ENCODE peak calls at places on chromosomes 12 and 14, in six cellular contexts. Q is GM12878, K is HepG2, A is K562, H is SK-N-SH, L is HCT116. M is an unnamed sample.

GRCh38 chr12:99767809-99768208 is 120.3 kb downstream of the GARIN6 start:
- DNase-seq in Q (no peak), K (no peak), A (peak), H (no peak), L (peak), M (no peak)

GRCh38 chr12:47556631-47557030 is 149.2 kb downstream of the RPAP3 start:
- DNase-seq in Q (no peak), K (no peak), A (no peak), H (no peak), L (no peak), M (no peak)

GRCh38 chr14:53391156-53391555 is 238.0 kb upstream of the DDHD1 start:
- DNase-seq in Q (no peak), K (peak), A (no peak), H (no peak), L (peak), M (no peak)

GRCh38 chr12:15603461-15604085 is 185.6 kb downstream of the EPS8 start:
- DNase-seq in Q (no peak), K (peak), A (no peak), H (no peak), L (no peak), M (no peak)

GRCh38 chr12:70692681-70693288 is 55.6 kb upstream of the PTPRB start:
- DNase-seq in Q (no peak), K (no peak), A (peak), H (peak), L (peak), M (no peak)

GRCh38 chr12:110916295-110916875 is 4.0 kb downstream of the MYL2 start:
- DNase-seq in Q (no peak), K (no peak), A (no peak), H (no peak), L (no peak), M (no peak)

GRCh38 chr14:21066882-21067502 is 3.1 kb upstream of the ARHGEF40 start:
- DNase-seq in Q (no peak), K (peak), A (peak), H (no peak), L (peak), M (no peak)

GRCh38 chr12:6457220-6457945 is 5.5 kb downstream of the TAPBPL start:
- DNase-seq in Q (no peak), K (no peak), A (no peak), H (no peak), L (no peak), M (no peak)

GRCh38 chr12:14514154-14514842 is 53.4 kb downstream of the PLBD1 start:
- DNase-seq in Q (no peak), K (peak), A (peak), H (peak), L (peak), M (no peak)

GRCh38 chr14:104798300-104799238 is 2.3 kb upstream of the ZBTB42 start:
- DNase-seq in Q (no peak), K (no peak), A (no peak), H (no peak), L (no peak), M (no peak)

GRCh38 chr14:101844752-101845151 is 83.2 kb downstream of the PPP2R5C start:
- DNase-seq in Q (no peak), K (no peak), A (no peak), H (no peak), L (no peak), M (no peak)

GRCh38 chr12:102965281-102966155 is 8.0 kb downstream of the ASCL1 start:
- DNase-seq in Q (no peak), K (no peak), A (no peak), H (peak), L (no peak), M (no peak)

GRCh38 chr12:76018111-76018510 is 13.5 kb downstream of the PHLDA1 start:
- DNase-seq in Q (no peak), K (peak), A (no peak), H (no peak), L (no peak), M (no peak)

GRCh38 chr14:90677484-90678045 is 138.7 kb downstream of the TTC7B start:
- DNase-seq in Q (no peak), K (no peak), A (no peak), H (no peak), L (no peak), M (no peak)

DNA sequence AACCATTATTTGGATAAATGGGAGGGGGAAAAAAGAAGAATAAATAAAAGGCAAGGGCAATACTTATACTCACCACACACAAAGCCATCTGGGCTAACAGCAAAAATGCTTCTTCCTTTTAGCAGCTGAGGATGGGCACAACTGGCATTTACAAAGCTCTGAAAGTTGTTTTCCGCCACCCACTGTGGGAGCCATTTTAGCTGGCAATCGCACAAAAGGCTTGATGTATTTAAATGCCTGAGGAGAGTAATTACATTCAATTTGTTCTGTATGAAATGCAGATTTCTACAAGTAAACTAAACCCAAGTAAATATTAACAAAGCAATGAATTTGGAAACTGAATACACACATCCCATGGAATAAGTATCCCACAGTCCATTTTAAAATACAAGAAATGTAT is 37.5 kb downstream of the LRIG3 start:
- DNase-seq in Q (no peak), K (no peak), A (no peak), H (no peak), L (no peak), M (no peak)
- TF ChIP-seq REST in Q (no peak), K (no peak), A (no peak), H (no peak), L (no peak), M (no peak)

DNA sequence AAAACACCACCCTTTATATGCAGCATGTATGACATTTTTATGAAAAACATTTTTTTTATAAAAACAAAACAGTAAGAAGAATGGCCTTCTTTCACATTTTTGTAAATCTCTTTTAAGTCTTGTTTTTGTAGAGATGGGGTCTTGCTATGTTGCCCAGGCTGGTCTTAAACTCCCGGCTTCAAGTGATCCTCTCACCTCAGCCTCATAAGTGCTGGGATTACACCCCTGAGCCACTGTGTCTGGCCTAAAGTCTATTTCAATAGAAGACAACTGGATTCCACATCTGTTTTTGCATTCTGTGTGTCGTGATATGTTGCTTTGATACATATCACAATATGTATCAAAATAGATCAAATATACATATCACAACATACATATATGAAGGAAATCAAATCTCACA is 98.9 kb downstream of the ELK3 start:
- DNase-seq in Q (no peak), K (no peak), A (no peak), H (no peak), L (no peak), M (no peak)
- TF ChIP-seq SIN3A in Q (no peak), K (no peak), A (no peak), H (no peak), L (no peak), M (no peak)

GRCh38 chr12:8501720-8502119 is 11.6 kb upstream of the CLEC4D start:
- DNase-seq in Q (no peak), K (no peak), A (peak), H (no peak), L (no peak), M (no peak)
- TF ChIP-seq REST in Q (no peak), K (no peak), A (no peak), H (no peak), L (no peak), M (no peak)

GRCh38 chr12:19964549-19964948 is 403.8 kb upstream of the PDE3A start:
- DNase-seq in Q (no peak), K (no peak), A (no peak), H (no peak), L (no peak), M (no peak)
- TF ChIP-seq SIN3A in Q (no peak), K (no peak), A (no peak), H (no peak), L (no peak), M (no peak)

DNA sequence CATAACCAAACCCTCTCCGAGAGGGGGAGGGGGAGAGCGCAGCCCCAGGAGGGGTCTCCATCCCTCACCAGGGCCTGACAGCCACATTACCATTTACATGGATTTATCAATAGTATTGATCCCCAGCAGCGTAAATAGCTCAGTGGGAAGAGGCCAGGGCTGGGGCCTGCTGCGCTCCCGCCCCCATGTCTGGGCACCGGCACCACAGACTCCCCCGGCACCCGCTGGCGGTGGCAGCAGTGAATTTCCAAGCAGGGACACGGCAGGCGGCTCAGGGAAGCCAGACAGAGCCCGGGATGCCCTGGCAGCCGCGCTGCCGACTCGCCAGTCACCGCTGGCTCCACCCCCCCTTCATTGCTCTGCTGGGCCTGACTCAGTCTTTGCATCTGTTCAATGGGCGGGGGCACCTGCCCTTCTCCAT is 2.3 kb downstream of the NCOR2 start:
- DNase-seq in Q (no peak), K (no peak), A (no peak), H (peak), L (no peak), M (no peak)
- TF ChIP-seq REST in Q (no peak), K (no peak), A (no peak), H (no peak), L (no peak), M (no peak)

GRCh38 chr14:41541333-41541732 is 65.3 kb upstream of the LRFN5 start:
- DNase-seq in Q (no peak), K (no peak), A (no peak), H (no peak), L (no peak), M (no peak)
- TF ChIP-seq SIN3A in Q (no peak), K (no peak), A (no peak), H (no peak), L (no peak), M (no peak)

GRCh38 chr12:127548123-127548553 is 718.8 kb upstream of the TMEM132C start:
- DNase-seq in Q (no peak), K (no peak), A (no peak), H (no peak), L (no peak), M (peak)
- TF ChIP-seq REST in Q (no peak), K (no peak), A (no peak), H (no peak), L (no peak), M (no peak)

DNA sequence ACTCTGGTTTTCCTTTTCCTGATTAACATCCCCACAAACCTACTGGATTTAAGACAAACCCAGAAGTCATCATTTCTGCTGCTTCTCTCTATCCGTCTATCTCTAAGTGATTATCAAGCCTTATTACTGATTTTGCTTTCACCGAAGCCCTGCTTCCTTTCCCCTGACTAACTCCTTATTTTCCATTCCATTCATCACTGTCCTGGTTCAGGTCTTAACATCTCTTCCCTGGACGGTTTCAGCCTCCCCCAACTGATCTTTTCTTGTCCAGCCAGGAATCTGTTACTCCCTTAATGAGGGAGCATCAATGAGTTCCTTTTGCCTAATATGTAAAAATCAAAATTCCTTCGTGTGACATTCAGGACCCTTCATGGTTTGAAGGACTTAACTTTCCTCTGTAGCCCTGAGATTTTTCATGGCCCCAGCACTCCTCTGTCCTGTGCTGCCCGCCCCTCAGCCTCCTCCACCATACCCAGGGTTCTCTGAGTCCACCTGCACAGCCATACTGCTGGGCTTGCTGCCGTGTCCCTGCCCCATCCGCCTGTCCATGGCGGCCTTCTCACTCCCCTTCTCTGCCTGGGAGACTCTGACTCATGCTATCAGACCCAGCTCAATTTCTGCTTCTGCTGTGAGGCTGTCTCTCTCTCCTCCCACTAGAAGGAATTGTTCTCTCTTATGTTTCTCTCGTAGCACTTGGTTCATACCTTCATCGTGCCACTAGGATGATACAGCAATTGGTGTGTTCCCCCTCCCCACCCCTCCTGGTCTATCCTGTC is 167.8 kb upstream of the HIF1A start:
- DNase-seq in Q (no peak), K (peak), A (peak), H (no peak), L (no peak), M (no peak)
- TF ChIP-seq SIN3A in Q (no peak), K (no peak), A (no peak), H (no peak), L (no peak), M (no peak)

GRCh38 chr12:48677782-48678181 is 4.3 kb downstream of the KANSL2 start:
- DNase-seq in Q (no peak), K (no peak), A (no peak), H (no peak), L (no peak), M (no peak)

GRCh38 chr12:48681416-48681737 is 661 bp downstream of the KANSL2 start:
- DNase-seq in Q (no peak), K (peak), A (no peak), H (peak), L (no peak), M (no peak)

GRCh38 chr12:48680861-48681260 is 1.2 kb downstream of the KANSL2 start:
- DNase-seq in Q (no peak), K (no peak), A (peak), H (no peak), L (no peak), M (no peak)

GRCh38 chr12:48681738-48682532 is at the start of gene KANSL2:
- DNase-seq in Q (peak), K (peak), A (peak), H (peak), L (peak), M (peak)

DNA sequence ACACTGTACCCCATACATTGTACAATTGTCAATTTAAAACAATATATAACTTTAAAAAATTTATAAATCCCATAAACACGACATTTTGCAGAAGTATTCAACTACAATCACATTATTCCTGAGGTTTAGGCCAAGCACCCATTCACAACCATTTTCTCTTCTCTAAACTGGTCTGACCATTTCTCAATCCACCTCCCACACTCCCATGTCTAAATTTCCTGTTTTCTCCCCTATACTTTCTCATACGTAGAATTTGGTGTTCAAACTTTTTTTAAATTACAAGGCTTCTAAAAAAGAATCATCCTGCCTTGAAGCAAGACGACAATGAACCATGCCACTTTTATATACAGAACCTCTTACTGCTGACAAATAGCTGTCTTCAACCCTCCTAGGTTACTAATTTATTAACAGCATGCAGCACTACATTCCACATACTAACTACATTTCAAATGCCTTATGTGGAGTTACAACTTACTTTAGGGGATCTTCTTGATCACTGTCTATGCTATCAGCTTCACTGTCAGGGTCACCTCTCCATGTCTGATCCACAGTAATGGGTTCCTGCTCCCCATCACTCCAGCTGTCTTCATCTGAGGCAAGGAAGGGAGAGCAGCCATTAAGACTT is 3.4 kb downstream of the KANSL2 start:
- DNase-seq in Q (no peak), K (no peak), A (no peak), H (no peak), L (no peak), M (no peak)
- TF ChIP-seq REST in Q (no peak), K (no peak), A (no peak), H (no peak), L (no peak), M (no peak)

DNA sequence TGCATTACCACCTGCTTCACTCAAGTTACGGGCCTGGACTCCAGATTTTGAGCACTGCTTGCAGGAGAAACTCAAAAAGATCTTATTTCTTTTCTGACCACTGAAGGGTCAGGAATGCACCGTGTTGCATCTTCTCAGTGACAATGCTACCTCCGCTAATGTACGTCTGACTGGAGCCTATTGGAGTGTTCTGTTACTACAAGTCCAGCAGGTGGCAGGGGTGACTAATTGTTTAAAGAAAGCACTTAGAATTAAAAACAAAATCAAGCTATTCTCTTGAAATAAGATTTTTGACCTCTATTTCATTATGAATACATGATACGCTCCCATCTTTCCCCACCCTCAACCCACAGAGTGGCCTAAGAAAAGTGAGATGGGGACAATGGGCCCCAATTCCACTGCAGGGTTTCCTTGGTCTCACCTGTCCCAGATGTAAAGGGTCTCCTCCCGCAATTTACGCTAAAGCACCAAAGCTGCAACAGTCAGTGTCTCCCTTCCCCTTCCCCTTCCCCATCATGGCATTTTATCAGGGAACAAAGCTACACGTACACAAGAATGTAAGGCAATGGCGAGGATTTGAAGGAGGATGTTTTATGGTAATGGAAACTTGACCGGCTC is 2.2 kb downstream of the TBPL2 start:
- DNase-seq in Q (no peak), K (peak), A (peak), H (peak), L (peak), M (no peak)
- TF ChIP-seq SIN3A in Q (no peak), K (no peak), A (no peak), H (no peak), L (no peak), M (no peak)

M was measured in Panc1.